ENCODE peak calls at places on chromosomes 12 and 14, in eight cellular contexts. F is A549, S is cardiac muscle cell, H is upper lobe of right lung, E is mesenchymal stem cell, M is dorsolateral prefrontal cortex, O is GM23338, K is colonic mucosa. T is an unnamed sample.

GRCh38 chr12:122081108-122081696 is 2.6 kb downstream of the MLXIP start:
- DNase-seq in F (no peak), S (peak; percentile 79), H (no peak), E (peak; percentile 77), M (no peak), O (no peak), K (peak; percentile 32), T (no peak)

GRCh38 chr14:33475623-33476022 is 475.3 kb downstream of the EGLN3 start:
- DNase-seq in F (no peak), S (peak; percentile 59), H (no peak), E (peak; percentile 69), M (peak; percentile 47), O (peak; percentile 96), K (peak; percentile 70), T (no peak)

GRCh38 chr12:11869406-11869805 is 201.3 kb upstream of the BCL2L14 start:
- DNase-seq in F (no peak), S (no peak), H (no peak), E (no peak), M (no peak), O (no peak), K (no peak), T (no peak)

GRCh38 chr12:3315201-3315661 is 175.8 kb upstream of the PRMT8 start:
- DNase-seq in F (no peak), S (peak; percentile 65), H (no peak), E (no peak), M (no peak), O (no peak), K (no peak), T (no peak)

GRCh38 chr12:109131522-109132050 is 15.2 kb downstream of the ACACB start:
- DNase-seq in F (no peak), S (no peak), H (no peak), E (no peak), M (no peak), O (no peak), K (no peak), T (no peak)

GRCh38 chr14:70073924-70074566 is 114.7 kb downstream of the SLC8A3 start:
- DNase-seq in F (peak; percentile 85), S (peak; percentile 82), H (peak; percentile 71), E (peak; percentile 21), M (peak; percentile 75), O (peak; percentile 90), K (peak; percentile 75), T (peak; percentile 73)

GRCh38 chr12:81329088-81329487 is 251.2 kb downstream of the ACSS3 start:
- DNase-seq in F (no peak), S (peak; percentile 6), H (no peak), E (peak; percentile 10), M (no peak), O (peak; percentile 88), K (no peak), T (no peak)

GRCh38 chr14:22047105-22047504 is 373.5 kb upstream of the OR4E1 start:
- DNase-seq in F (no peak), S (no peak), H (no peak), E (no peak), M (no peak), O (peak; percentile 80), K (no peak), T (no peak)

GRCh38 chr14:92540472-92541048 is 27.0 kb downstream of the RIN3 start:
- DNase-seq in F (peak; percentile 77), S (peak; percentile 100), H (peak; percentile 86), E (peak; percentile 98), M (peak; percentile 49), O (peak; percentile 15), K (peak; percentile 92), T (peak; percentile 80)

GRCh38 chr14:38078393-38078792 is 129.3 kb upstream of the SSTR1 start:
- DNase-seq in F (no peak), S (no peak), H (no peak), E (no peak), M (no peak), O (no peak), K (no peak), T (peak; percentile 51)

GRCh38 chr12:12447837-12448236 is 91.0 kb downstream of the BORCS5 start:
- DNase-seq in F (no peak), S (no peak), H (no peak), E (no peak), M (no peak), O (no peak), K (no peak), T (no peak)

GRCh38 chr12:7207866-7208612 is 18.6 kb downstream of the PEX5 start:
- DNase-seq in F (no peak), S (no peak), H (no peak), E (no peak), M (no peak), O (no peak), K (no peak), T (no peak)

GRCh38 chr14:72796935-72797334 is 97.0 kb downstream of the DPF3 start:
- DNase-seq in F (no peak), S (no peak), H (no peak), E (no peak), M (no peak), O (peak; percentile 79), K (no peak), T (no peak)

GRCh38 chr12:26233620-26234019 is 38.2 kb downstream of the SSPN start:
- DNase-seq in F (no peak), S (peak; percentile 80), H (no peak), E (no peak), M (peak; percentile 60), O (no peak), K (no peak), T (no peak)

GRCh38 chr14:91004987-91005386 is 55.5 kb downstream of the RPS6KA5 start:
- DNase-seq in F (no peak), S (no peak), H (no peak), E (no peak), M (no peak), O (no peak), K (no peak), T (no peak)

GRCh38 chr14:91009501-91010152 is 50.8 kb downstream of the RPS6KA5 start:
- DNase-seq in F (no peak), S (no peak), H (no peak), E (no peak), M (no peak), O (no peak), K (no peak), T (no peak)

GRCh38 chr14:91008759-91009409 is 51.6 kb downstream of the RPS6KA5 start:
- DNase-seq in F (no peak), S (no peak), H (no peak), E (no peak), M (no peak), O (no peak), K (peak; percentile 33), T (no peak)

GRCh38 chr14:91010153-91010533 is 50.3 kb downstream of the RPS6KA5 start:
- DNase-seq in F (no peak), S (no peak), H (no peak), E (no peak), M (no peak), O (no peak), K (no peak), T (no peak)

DNA sequence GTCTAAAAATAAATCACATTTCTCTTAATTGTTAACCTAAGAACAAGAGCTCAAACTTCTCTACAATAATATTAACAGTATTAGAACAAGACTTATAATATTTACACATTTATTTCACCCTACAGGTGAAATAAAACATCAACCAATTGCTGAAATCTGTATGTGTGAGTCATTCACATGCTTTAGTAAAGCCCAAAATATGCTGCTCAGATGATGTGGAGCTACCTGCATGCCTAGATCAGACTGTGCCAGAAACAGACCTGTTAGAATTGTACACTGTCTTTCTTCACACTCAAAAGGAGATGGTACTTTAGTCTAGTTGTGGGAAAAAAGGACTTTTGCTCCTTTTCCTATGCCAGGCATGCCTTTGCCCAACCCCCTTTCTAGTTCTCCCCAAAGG is 54.7 kb downstream of the RPS6KA5 start:
- DNase-seq in F (no peak), S (no peak), H (no peak), E (no peak), M (no peak), O (no peak), K (no peak), T (no peak)
- H3K27ac ChIP-seq in F (no peak overlapping the region), S (no peak overlapping the region), H (no peak overlapping the region), E (no peak overlapping the region), M (no peak overlapping the region), O (no peak overlapping the region), K (no peak overlapping the region), T (no peak overlapping the region)

DNA sequence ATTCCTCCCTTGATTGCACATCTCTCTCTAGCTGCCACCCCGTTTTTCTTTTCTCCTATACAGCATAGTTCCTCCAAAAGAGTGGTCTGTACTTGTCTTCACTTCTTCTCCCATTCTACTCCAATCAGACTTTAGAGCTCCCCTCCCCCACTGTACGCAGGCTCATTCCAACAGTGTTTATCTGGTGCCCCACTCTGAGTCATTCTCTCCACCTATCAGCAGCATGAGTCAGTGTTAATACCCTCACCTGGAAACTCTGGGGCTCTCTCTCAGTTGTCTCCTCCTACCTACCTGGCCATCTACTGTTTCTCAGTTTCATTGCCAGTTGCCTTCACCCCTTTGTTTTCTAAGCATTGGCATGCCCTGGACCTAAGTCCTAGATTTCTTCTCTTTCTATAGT is 175.1 kb upstream of the ARHGAP5 start:
- DNase-seq in F (no peak), S (no peak), H (no peak), E (no peak), M (no peak), O (no peak), K (no peak), T (no peak)
- H3K27ac ChIP-seq in F (no peak overlapping the region), S (no peak overlapping the region), H (no peak overlapping the region), E (no peak overlapping the region), M (peak overlapping the region; percentile 1), O (no peak overlapping the region), K (no peak overlapping the region), T (no peak overlapping the region)

DNA sequence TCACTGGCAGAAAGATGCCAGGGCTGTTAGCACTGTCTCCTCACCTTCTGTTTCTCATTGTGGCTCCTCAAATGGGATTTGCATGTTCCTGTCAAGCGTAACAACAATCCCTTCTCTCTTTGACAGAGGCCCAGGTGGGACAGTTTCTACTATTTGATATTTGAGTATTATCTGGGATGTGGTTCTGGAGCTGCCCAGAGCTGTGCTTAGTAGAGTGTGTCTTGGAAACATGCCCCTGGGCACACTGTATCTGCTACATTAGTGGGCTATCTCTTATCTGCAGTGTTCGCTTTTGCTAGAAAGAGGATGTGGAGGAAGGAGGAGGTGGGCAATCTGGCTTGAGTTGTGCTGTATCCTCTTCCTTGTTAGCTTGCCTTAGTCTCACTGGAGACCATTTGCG is 3.8 kb upstream of the ACADS start:
- DNase-seq in F (no peak), S (no peak), H (no peak), E (no peak), M (no peak), O (no peak), K (no peak), T (no peak)
- H3K27ac ChIP-seq in F (no peak overlapping the region), S (no peak overlapping the region), H (no peak overlapping the region), E (no peak overlapping the region), M (no peak overlapping the region), O (no peak overlapping the region), K (no peak overlapping the region), T (no peak overlapping the region)

GRCh38 chr14:106610691-106611090 is 1084.3 kb downstream of the TMEM121 start:
- DNase-seq in F (no peak), S (no peak), H (no peak), E (no peak), M (no peak), O (no peak), K (no peak), T (no peak)
- H3K27ac ChIP-seq in F (no peak overlapping the region), S (no peak overlapping the region), H (no peak overlapping the region), E (no peak overlapping the region), M (no peak overlapping the region), O (no peak overlapping the region), K (no peak overlapping the region), T (no peak overlapping the region)

GRCh38 chr14:56488306-56488705 is 91.3 kb upstream of the TMEM260 start:
- DNase-seq in F (no peak), S (no peak), H (no peak), E (no peak), M (no peak), O (no peak), K (no peak), T (no peak)
- H3K27ac ChIP-seq in F (no peak overlapping the region), S (no peak overlapping the region), H (no peak overlapping the region), E (no peak overlapping the region), M (no peak overlapping the region), O (no peak overlapping the region), K (no peak overlapping the region), T (no peak overlapping the region)

T was measured in lower lobe of right lung.